ENCODE peak calls at places on chromosome 11, in ten cellular contexts. W, D, V, S, G, O, F, U, J and B are unnamed samples.

GRCh38 chr11:114392735-114393667 is 7.3 kb downstream of the C11orf71 start:
- DNase-seq in V (no peak), F (no peak), D (no peak), G (no peak), O (no peak), U (no peak), W (peak; percentile 9), S (no peak), J (no peak), B (no peak)

GRCh38 chr11:112511271-112511670 is 250.6 kb upstream of the PLET1 start:
- DNase-seq in J (no peak), O (no peak), U (no peak), F (no peak), S (no peak), W (no peak), V (no peak), D (no peak), G (no peak), B (no peak)

GRCh38 chr11:134916829-134917228 is 504.8 kb upstream of the B3GAT1 start:
- DNase-seq in W (no peak), F (no peak), S (peak; percentile 24), G (no peak), J (no peak), O (no peak), V (no peak), D (no peak), U (no peak), B (no peak)

GRCh38 chr11:29482510-29482909 is 534.3 kb downstream of the KCNA4 start:
- DNase-seq in D (no peak), S (no peak), J (peak; percentile 4), G (no peak), V (no peak), F (no peak), W (no peak), O (no peak), U (no peak), B (no peak)

GRCh38 chr11:94574193-94574961 is 7.2 kb downstream of the PIWIL4 start:
- DNase-seq in O (no peak), G (peak; percentile 81), S (peak; percentile 39), U (no peak), F (no peak), V (peak; percentile 90), W (peak; percentile 83), D (no peak), J (no peak), B (no peak)

GRCh38 chr11:104127828-104128227 is 36.1 kb downstream of the PDGFD start:
- DNase-seq in O (no peak), J (no peak), G (peak; percentile 58), D (no peak), S (no peak), F (no peak), W (peak; percentile 55), U (no peak), V (peak; percentile 75), B (no peak)

GRCh38 chr11:82949352-82949751 is 47.8 kb downstream of the DDIAS start:
- DNase-seq in W (no peak), J (no peak), O (no peak), S (no peak), V (no peak), D (no peak), F (no peak), G (no peak), U (no peak), B (no peak)

GRCh38 chr11:92453055-92453454 is 228.4 kb downstream of the FAT3 start:
- DNase-seq in W (no peak), O (no peak), G (peak; percentile 64), D (no peak), U (no peak), S (peak; percentile 78), J (no peak), F (no peak), V (peak; percentile 78), B (no peak)

GRCh38 chr11:96113100-96113710 is 189.3 kb upstream of the MTMR2 start:
- DNase-seq in W (no peak), J (no peak), G (peak; percentile 76), S (peak; percentile 84), O (no peak), F (no peak), U (no peak), D (no peak), V (peak; percentile 77), B (no peak)

GRCh38 chr11:130089669-130090063 is 20.0 kb downstream of the APLP2 start:
- DNase-seq in O (no peak), G (no peak), J (no peak), D (no peak), W (no peak), S (no peak), F (no peak), V (no peak), U (no peak), B (no peak)

GRCh38 chr11:104678408-104678807 is 219.9 kb downstream of the CASP12 start:
- DNase-seq in J (no peak), S (no peak), V (no peak), U (no peak), D (no peak), G (no peak), O (no peak), W (no peak), F (no peak), B (no peak)

GRCh38 chr11:1896895-1897294 is 5.2 kb upstream of the PRR33 start:
- DNase-seq in O (no peak), J (no peak), F (no peak), S (no peak), G (no peak), V (no peak), W (no peak), D (no peak), U (no peak), B (no peak)

GRCh38 chr11:34299284-34299961 is 58.4 kb downstream of the ABTB2 start:
- DNase-seq in U (no peak), J (no peak), G (no peak), V (no peak), D (no peak), W (no peak), O (no peak), S (no peak), F (no peak), B (no peak)

GRCh38 chr11:12167098-12167999 is 57.0 kb downstream of the MICAL2 start:
- DNase-seq in W (no peak), G (peak; percentile 97), U (no peak), J (no peak), O (no peak), V (peak; percentile 97), D (peak; percentile 77), F (no peak), S (peak; percentile 92), B (no peak)

GRCh38 chr11:73818838-73819237 is 31.2 kb downstream of the MRPL48 start:
- DNase-seq in V (peak; percentile 55), U (no peak), W (no peak), G (peak; percentile 15), O (no peak), J (no peak), D (no peak), S (peak; percentile 49), F (no peak), B (no peak)

GRCh38 chr11:116840224-116840745 is 2.9 kb upstream of the APOA1 start:
- DNase-seq in F (peak; percentile 49), V (peak; percentile 36), D (no peak), U (no peak), S (no peak), O (no peak), G (peak; percentile 39), W (peak; percentile 92), J (no peak), B (no peak)
- TF ChIP-seq CTCF in F (no peak), V (no peak), D (no peak), U (no peak), S (peak; percentile 31), O (peak; percentile 62), G (peak; percentile 39), W (peak; percentile 48), J (no peak), B (peak; percentile 7)

DNA sequence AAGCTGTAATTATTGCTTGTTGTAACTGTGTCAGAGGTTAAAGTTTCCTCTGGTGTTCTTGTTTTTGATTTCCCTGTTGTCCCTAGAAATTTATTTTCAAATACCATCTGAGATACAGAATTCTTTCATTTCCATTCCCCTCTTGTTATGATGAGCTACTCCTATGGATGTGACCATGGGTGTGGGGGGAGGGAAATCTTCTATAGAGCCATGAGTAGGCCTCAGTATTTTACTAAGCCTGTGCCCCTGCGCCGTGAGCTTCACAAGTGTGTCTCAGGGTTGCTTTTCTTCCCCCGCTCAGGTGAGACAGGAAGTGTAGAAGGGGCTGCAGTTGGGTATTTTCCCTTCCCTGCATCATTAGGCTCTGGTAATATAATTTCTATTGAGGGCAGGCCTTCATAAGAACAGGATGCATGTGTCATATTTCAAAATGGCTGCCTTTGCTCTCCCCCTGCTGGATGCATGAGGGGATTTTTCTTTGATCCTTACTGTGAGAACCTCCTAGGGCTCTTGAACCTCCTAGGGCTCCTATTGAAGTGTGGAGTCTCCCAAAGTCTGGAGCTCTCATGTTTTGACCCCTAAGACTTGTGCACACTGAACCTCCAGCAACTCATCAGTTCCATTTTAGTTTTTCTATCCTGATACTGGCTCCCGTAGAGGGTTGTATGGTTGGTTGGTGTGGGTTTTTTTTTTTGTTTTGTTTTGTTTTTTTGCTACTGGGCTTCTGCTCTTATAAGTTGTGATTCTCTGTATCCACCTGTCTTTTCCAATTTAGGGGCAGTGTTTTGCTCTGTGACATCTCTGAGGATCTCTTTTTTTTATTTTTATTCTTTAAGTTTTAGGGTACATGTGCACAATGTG is 658.2 kb downstream of the NTM start:
- DNase-seq in G (peak; percentile 77), V (peak; percentile 73), W (no peak), S (peak; percentile 63), D (no peak), U (no peak), F (no peak), J (peak; percentile 45), O (peak; percentile 30), B (no peak)
- TF ChIP-seq CTCF in G (peak; percentile 59), V (peak; percentile 61), W (peak; percentile 75), S (peak; percentile 65), D (no peak), U (no peak), F (peak; percentile 4), J (peak; percentile 69), O (peak; percentile 85), B (peak; percentile 54)

GRCh38 chr11:67276821-67277230 is 10.6 kb downstream of the GRK2 start:
- DNase-seq in D (peak; percentile 76), F (peak; percentile 72), G (peak; percentile 41), U (peak; percentile 73), O (no peak), J (no peak), S (peak; percentile 29), V (peak; percentile 45), W (peak; percentile 97), B (no peak)
- TF ChIP-seq CTCF in D (no peak), F (peak; percentile 24), G (peak; percentile 21), U (no peak), O (no peak), J (no peak), S (peak; percentile 44), V (peak; percentile 43), W (peak; percentile 40), B (no peak)

DNA sequence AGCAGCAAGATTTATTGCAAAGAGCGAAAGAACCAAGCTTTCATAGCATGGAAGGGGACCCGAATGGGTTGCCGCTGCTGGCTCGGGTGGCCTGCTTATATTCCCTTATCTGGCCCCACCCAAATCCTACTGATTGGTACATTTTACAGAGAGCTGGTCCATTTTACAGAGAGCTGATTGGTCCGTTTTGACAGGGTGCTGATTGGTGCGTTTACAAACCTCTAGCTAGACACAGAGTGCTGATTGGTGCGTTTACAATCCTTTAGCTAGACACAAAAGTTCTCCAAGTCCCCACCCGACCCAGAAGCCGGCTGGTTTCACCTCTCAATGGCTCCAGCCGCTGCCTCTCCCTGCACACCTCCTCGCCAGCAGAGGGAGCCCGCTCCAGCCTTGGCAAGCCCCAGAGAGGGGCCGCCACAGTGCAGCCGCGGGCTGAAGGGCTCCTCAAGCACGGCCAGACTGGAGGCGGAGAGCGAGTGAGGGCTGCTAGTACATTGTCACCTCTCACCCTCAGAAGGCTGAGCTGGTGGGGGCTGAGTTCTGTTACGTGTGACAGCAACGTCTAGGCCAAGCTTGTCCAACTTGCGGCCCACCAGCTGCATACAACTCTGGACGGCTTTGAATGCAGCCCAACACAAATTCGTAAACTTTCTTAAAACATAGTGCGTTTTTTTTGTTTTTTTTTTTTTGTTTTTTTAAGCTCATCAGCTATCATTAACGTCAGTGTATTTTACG is 8.7 kb downstream of the PTH start:
- DNase-seq in J (peak; percentile 9), G (peak; percentile 35), U (peak; percentile 80), V (no peak), F (no peak), D (peak; percentile 78), W (no peak), O (no peak), S (no peak), B (peak; percentile 70)
- TF ChIP-seq CTCF in J (no peak), G (peak; percentile 42), U (peak; percentile 14), V (peak; percentile 29), F (peak; percentile 20), D (peak; percentile 27), W (peak; percentile 43), O (no peak), S (peak; percentile 34), B (peak; percentile 33)